ENCODE peak calls at places on chromosomes 11 and 22, in seven cellular contexts. Q is psoas muscle, M is lung, Z is H9, B is left ventricle myocardium inferior, R is tibial artery, H is GM23248. C is an unnamed sample.
A peak's percentile ranks its signal among the peaks of the same experiment; 100 is the strongest.

GRCh38 chr11:107711861-107712260 is at the start of gene SLN:
- DNase-seq in M (no peak), Z (no peak), H (no peak), R (no peak), B (no peak), Q (peak; percentile 78), C (no peak)

GRCh38 chr11:19433367-19433766 is 192.6 kb upstream of the E2F8 start:
- DNase-seq in M (no peak), R (no peak), B (no peak), Z (no peak), H (no peak), Q (no peak), C (no peak)

GRCh38 chr11:86625544-86625943 is 46.9 kb downstream of the ME3 start:
- DNase-seq in B (no peak), R (no peak), Z (no peak), H (peak; percentile 59), M (no peak), Q (no peak), C (no peak)

GRCh38 chr11:35541621-35542375 is 16.4 kb upstream of the PAMR1 start:
- DNase-seq in B (peak; percentile 29), H (peak; percentile 90), M (no peak), R (peak; percentile 75), Z (no peak), Q (peak; percentile 65), C (no peak)

GRCh38 chr11:19666951-19667350 is 45.7 kb upstream of the NAV2 start:
- DNase-seq in B (no peak), Q (no peak), H (no peak), R (no peak), M (no peak), Z (no peak), C (no peak)

GRCh38 chr11:116518141-116518540 is 254.6 kb downstream of the BUD13 start:
- DNase-seq in B (no peak), M (no peak), Q (no peak), H (no peak), R (peak; percentile 40), Z (peak; percentile 12), C (no peak)

GRCh38 chr22:17120281-17120680 is 879 bp downstream of the TMEM121B start:
- DNase-seq in R (no peak), Z (peak; percentile 93), Q (peak; percentile 82), H (peak; percentile 56), B (peak; percentile 55), M (no peak), C (peak; percentile 53)

GRCh38 chr11:7657306-7658025 is 15.8 kb downstream of the CYB5R2 start:
- DNase-seq in M (peak; percentile 62), R (peak; percentile 71), H (peak; percentile 92), Z (peak; percentile 76), B (no peak), Q (peak; percentile 78), C (peak; percentile 84)

GRCh38 chr11:69513196-69513595 is 31.7 kb downstream of the LINC01488 start:
- DNase-seq in Z (no peak), R (no peak), H (no peak), B (no peak), M (no peak), Q (no peak), C (no peak)

GRCh38 chr11:130416537-130416896 is 11.9 kb downstream of the ADAMTS8 start:
- DNase-seq in M (no peak), B (no peak), R (no peak), H (no peak), Q (peak; percentile 19), Z (no peak), C (no peak)

GRCh38 chr11:126100681-126101080 is 38.0 kb upstream of the CDON start:
- DNase-seq in R (no peak), B (no peak), M (no peak), Q (no peak), H (no peak), Z (no peak), C (no peak)

GRCh38 chr11:19053909-19054308 is 6.6 kb downstream of the MRGPRX2 start:
- DNase-seq in H (no peak), M (no peak), Q (no peak), Z (no peak), R (no peak), B (no peak), C (no peak)

GRCh38 chr11:78069465-78069864 is 5.8 kb downstream of the THRSP start:
- DNase-seq in H (no peak), Z (no peak), M (no peak), R (no peak), B (no peak), Q (no peak), C (no peak)

GRCh38 chr11:46215208-46215931 is 62.1 kb upstream of the CREB3L1 start:
- DNase-seq in R (no peak), B (no peak), H (no peak), Z (no peak), Q (no peak), M (no peak), C (no peak)
- H3K4me1 ChIP-seq in R (no peaks in the 10 kb centered on the region), B (no peaks in the 10 kb centered on the region), H (peaks cover 4% of the 10 kb centered on the region), Z (no peaks in the 10 kb centered on the region), Q (no peaks in the 10 kb centered on the region), M (no peaks in the 10 kb centered on the region), C (no peaks in the 10 kb centered on the region)

GRCh38 chr11:117816151-117816741 is 8.3 kb downstream of the FXYD2 start:
- DNase-seq in B (no peak), R (no peak), Z (peak; percentile 70), Q (peak; percentile 54), H (peak; percentile 48), M (no peak), C (peak; percentile 64)
- H3K27ac ChIP-seq in B (peak overlapping the region; percentile 49), R (no peak overlapping the region), Z (no peak overlapping the region), Q (no peak overlapping the region), H (no peak overlapping the region), M (peak overlapping the region; percentile 51), C (no peak overlapping the region)

DNA sequence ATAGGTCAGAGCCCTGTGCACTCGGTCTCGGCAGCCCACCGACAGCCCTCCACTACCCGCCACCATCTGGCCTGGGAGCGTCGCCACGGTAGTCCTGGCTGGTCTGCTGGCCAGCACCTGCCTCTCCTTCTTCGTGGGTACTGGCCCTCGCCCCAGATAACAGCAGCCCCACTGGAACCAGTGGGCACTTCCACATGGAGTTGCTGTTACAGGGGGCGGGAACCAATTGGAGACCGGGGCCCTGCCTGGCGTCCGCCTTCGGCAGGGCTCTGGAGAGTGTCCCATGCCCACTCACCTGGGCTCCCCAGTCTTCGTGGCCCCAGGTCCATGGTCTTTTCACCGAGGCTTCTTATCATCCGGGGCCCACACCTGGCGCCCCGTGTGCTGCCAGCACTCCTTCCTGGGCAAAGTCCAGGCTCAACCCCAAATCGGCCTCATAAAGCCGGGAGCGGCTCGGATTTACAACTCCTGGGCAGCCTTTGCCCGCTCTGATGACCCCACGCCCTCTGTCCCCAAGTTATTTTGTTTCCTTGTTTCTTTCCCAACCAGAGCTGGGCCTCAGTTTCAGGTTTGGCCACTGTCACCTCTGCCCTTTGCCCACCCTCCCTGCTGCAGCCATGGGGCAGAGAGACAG is 12.9 kb upstream of the EHD1 start:
- DNase-seq in M (no peak), Q (no peak), R (no peak), Z (no peak), B (no peak), H (no peak), C (no peak)
- H3K4me1 ChIP-seq in M (peaks cover 6% of the 10 kb centered on the region), Q (peaks cover 6% of the 10 kb centered on the region), R (peaks cover 4% of the 10 kb centered on the region), Z (no peaks in the 10 kb centered on the region), B (peaks cover 63% of the 10 kb centered on the region), H (no peaks in the 10 kb centered on the region), C (peaks cover 18% of the 10 kb centered on the region)

GRCh38 chr22:47157093-47157420 is 394.6 kb downstream of the TBC1D22A start:
- DNase-seq in M (no peak), Z (no peak), H (no peak), R (no peak), B (no peak), Q (no peak), C (no peak)
- H3K27ac ChIP-seq in M (no peak overlapping the region), Z (no peak overlapping the region), H (no peak overlapping the region), R (no peak overlapping the region), B (no peak overlapping the region), Q (no peak overlapping the region), C (no peak overlapping the region)

DNA sequence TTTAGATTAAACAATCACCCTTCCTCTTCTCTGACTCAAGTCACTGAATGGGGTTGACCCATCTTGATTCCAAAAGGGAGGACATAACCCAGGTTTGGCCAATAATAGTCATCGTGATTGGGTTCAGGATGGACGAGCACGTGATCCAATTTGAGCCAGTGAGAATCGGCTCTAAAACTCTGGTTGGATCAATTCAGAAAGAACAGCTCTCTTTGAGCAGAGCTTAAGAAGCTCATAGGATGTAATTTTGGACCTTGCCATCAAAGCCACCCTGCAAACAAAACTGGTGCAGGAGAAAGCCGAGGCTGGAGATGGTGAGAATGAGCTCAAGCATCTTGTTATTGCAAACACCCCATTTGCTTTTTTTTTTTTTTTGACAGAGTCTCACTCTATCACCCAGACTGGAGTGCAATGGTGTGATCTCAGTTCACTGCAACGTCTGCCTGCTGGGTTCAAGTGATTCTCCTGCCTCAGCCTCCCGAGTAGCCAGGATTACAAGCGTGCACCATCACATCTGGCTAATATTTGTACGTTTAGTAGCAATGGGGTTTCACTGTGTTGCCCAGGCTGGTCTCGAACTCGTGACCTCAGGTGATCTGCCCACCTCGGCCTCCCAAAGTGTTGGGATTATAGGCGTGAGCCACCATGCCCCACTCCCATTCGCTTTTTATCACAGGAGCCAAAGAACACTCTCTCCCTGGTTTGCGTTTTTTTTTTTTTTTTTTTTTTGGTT is 13.9 kb upstream of the MIAT start:
- DNase-seq in B (no peak), H (no peak), R (no peak), Q (no peak), M (no peak), Z (no peak), C (no peak)
- H3K4me1 ChIP-seq in B (peaks cover 25% of the 10 kb centered on the region), H (peaks cover 11% of the 10 kb centered on the region), R (no peaks in the 10 kb centered on the region), Q (peaks cover 4% of the 10 kb centered on the region), M (peaks cover 4% of the 10 kb centered on the region), Z (peaks cover 29% of the 10 kb centered on the region), C (peaks cover 6% of the 10 kb centered on the region)

GRCh38 chr11:76313271-76313670 is 67.7 kb downstream of the THAP12 start:
- DNase-seq in H (no peak), Q (no peak), Z (no peak), M (no peak), R (no peak), B (no peak), C (no peak)
- H3K27ac ChIP-seq in H (no peak overlapping the region), Q (no peak overlapping the region), Z (no peak overlapping the region), M (no peak overlapping the region), R (no peak overlapping the region), B (no peak overlapping the region), C (no peak overlapping the region)

DNA sequence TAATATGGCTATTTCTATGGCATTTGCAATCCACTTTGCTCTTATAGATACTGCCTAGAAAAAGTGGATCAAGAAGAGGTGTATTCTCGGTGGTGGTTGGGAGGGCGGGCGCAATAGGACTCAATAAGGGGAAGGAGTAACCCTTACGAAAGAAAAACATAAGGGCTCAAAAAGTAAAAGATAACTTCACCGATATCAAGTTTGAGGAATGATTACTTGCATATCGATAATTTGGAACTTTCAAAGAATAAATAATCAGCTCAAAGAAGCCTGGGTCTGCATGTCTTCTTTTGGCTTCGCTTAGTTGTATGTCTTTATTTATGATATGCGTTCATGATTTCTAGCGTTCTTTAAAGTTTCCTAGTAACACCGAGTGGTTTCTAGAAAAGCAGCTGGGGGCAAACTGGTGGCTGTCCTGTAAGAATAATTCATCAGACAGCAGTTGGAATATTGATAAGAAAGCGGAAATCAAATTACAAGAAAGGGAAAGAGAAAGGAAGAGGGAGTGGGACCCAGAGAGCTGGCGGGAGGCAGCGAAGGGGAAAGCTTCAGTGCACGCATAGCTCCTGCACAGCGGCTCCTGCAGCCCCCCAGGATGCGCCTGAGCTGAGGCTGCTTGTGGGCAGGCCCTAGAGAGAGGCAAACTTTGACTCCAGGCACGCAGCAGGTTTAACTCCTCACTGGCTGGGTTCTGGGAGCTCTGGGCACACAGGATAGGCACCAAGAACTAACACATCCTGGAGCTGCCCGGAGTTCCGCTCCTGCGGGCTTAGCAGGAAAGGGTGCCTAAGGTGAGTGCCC is 9.1 kb upstream of the FLI1 start:
- DNase-seq in B (no peak), H (no peak), Q (no peak), M (no peak), R (no peak), Z (peak; percentile 77), C (no peak)
- H3K4me1 ChIP-seq in B (peaks cover 47% of the 10 kb centered on the region), H (peaks cover 10% of the 10 kb centered on the region), Q (peaks cover 15% of the 10 kb centered on the region), M (peaks cover 9% of the 10 kb centered on the region), R (peaks cover 24% of the 10 kb centered on the region), Z (peaks cover 4% of the 10 kb centered on the region), C (peaks cover 5% of the 10 kb centered on the region)

C was measured in cardiac muscle cell.